ENCODE peak calls at places on chromosomes 12 and 14, in nine cellular contexts. Y is transverse colon; N is SK-N-SH; Q is lower lobe of right lung; V is CD8-positive, alpha-beta T cell; T is IMR-90; I is pancreas; B is lung; U is ascending aorta. C is an unnamed sample.

GRCh38 chr12:69240625-69240984 is 1.2 kb downstream of the CPSF6 start:
- DNase-seq in Y (no peak), N (peak; percentile 25), Q (no peak), V (no peak), T (peak; percentile 11), I (no peak), B (no peak), U (no peak), C (no peak)

GRCh38 chr12:7108042-7108927 is 729 bp downstream of the C1RL start:
- DNase-seq in Y (peak; percentile 88), N (peak; percentile 70), Q (peak; percentile 93), V (peak; percentile 31), T (peak; percentile 70), I (peak; percentile 78), B (peak; percentile 85), U (peak; percentile 45), C (peak; percentile 94)

GRCh38 chr12:108299980-108300696 is 39.0 kb downstream of the CMKLR1 start:
- DNase-seq in Y (no peak), N (no peak), Q (no peak), V (no peak), T (no peak), I (no peak), B (no peak), U (no peak), C (no peak)

GRCh38 chr14:95045255-95045701 is 112.1 kb downstream of the DICER1 start:
- DNase-seq in Y (no peak), N (no peak), Q (no peak), V (no peak), T (no peak), I (no peak), B (no peak), U (no peak), C (no peak)

GRCh38 chr12:71876400-71876799 is 36.8 kb downstream of the TBC1D15 start:
- DNase-seq in Y (no peak), N (no peak), Q (no peak), V (no peak), T (no peak), I (no peak), B (no peak), U (no peak), C (no peak)

GRCh38 chr12:59708059-59708458 is 112.2 kb downstream of the SLC16A7 start:
- DNase-seq in Y (no peak), N (no peak), Q (no peak), V (no peak), T (peak; percentile 77), I (no peak), B (no peak), U (no peak), C (no peak)

GRCh38 chr14:104886690-104887622 is 21.9 kb downstream of the CEP170B start:
- DNase-seq in Y (peak; percentile 7), N (no peak), Q (peak; percentile 46), V (no peak), T (no peak), I (no peak), B (no peak), U (no peak), C (peak; percentile 0)

GRCh38 chr12:4133636-4134433 is 139.7 kb upstream of the CCND2 start:
- DNase-seq in Y (no peak), N (no peak), Q (no peak), V (no peak), T (no peak), I (no peak), B (no peak), U (no peak), C (peak; percentile 34)

GRCh38 chr12:13959131-13959734 is 22.2 kb downstream of the GRIN2B start:
- DNase-seq in Y (peak; percentile 41), N (no peak), Q (no peak), V (no peak), T (no peak), I (no peak), B (no peak), U (no peak), C (no peak)

GRCh38 chr12:6950401-6950801 is 755 bp upstream of the PTPN6 start:
- DNase-seq in Y (no peak), N (peak; percentile 62), Q (peak; percentile 28), V (no peak), T (no peak), I (no peak), B (no peak), U (no peak), C (no peak)

GRCh38 chr14:92794547-92794941 is 439 bp downstream of the GOLGA5 start:
- DNase-seq in Y (peak; percentile 16), N (peak; percentile 54), Q (no peak), V (no peak), T (peak; percentile 18), I (peak; percentile 25), B (peak; percentile 31), U (no peak), C (peak; percentile 23)

GRCh38 chr14:99194136-99194535 is 77.9 kb downstream of the BCL11B start:
- DNase-seq in Y (no peak), N (no peak), Q (no peak), V (no peak), T (no peak), I (no peak), B (no peak), U (no peak), C (no peak)

GRCh38 chr12:123013185-123014095 is 33.0 kb downstream of the ARL6IP4 start:
- DNase-seq in Y (no peak), N (no peak), Q (no peak), V (no peak), T (no peak), I (no peak), B (no peak), U (no peak), C (no peak)

GRCh38 chr12:34603382-34604035 is 581.2 kb downstream of the ALG10 start:
- DNase-seq in Y (no peak), N (peak; percentile 0), Q (no peak), V (no peak), T (no peak), I (no peak), B (no peak), U (no peak), C (peak; percentile 25)

GRCh38 chr12:34604227-34604626 is 581.9 kb downstream of the ALG10 start:
- DNase-seq in Y (no peak), N (peak; percentile 0), Q (peak; percentile 33), V (no peak), T (no peak), I (no peak), B (no peak), U (no peak), C (no peak)

GRCh38 chr12:34600592-34601462 is 578.5 kb downstream of the ALG10 start:
- DNase-seq in Y (no peak), N (peak; percentile 0), Q (peak; percentile 15), V (no peak), T (no peak), I (no peak), B (no peak), U (no peak), C (peak; percentile 32)

GRCh38 chr12:34601689-34602088 is 579.4 kb downstream of the ALG10 start:
- DNase-seq in Y (no peak), N (peak; percentile 0), Q (peak; percentile 9), V (no peak), T (no peak), I (no peak), B (no peak), U (no peak), C (peak; percentile 21)

GRCh38 chr12:34602213-34602940 is 580.1 kb downstream of the ALG10 start:
- DNase-seq in Y (no peak), N (peak; percentile 0), Q (peak; percentile 12), V (no peak), T (no peak), I (no peak), B (peak; percentile 26), U (no peak), C (no peak)
- H3K9me3 ChIP-seq in Y (peaks cover 26% of the 10 kb centered on the region), N (no peaks in the 10 kb centered on the region), Q (peaks cover 42% of the 10 kb centered on the region), V (no peaks in the 10 kb centered on the region), T (peaks cover 68% of the 10 kb centered on the region), I (no peaks in the 10 kb centered on the region), B (peaks cover 100% of the 10 kb centered on the region), U (peaks cover 22% of the 10 kb centered on the region), C (peaks cover 74% of the 10 kb centered on the region)

GRCh38 chr12:10974965-10975364 is 11.7 kb downstream of the TAS2R50 start:
- DNase-seq in Y (no peak), N (no peak), Q (no peak), V (no peak), T (no peak), I (no peak), B (no peak), U (no peak), C (no peak)
- TF ChIP-seq CTCF in Y (no peak), N (no peak), Q (no peak), V (no peak), T (no peak), I (no peak), B (no peak), U (no peak), C (no peak)

GRCh38 chr12:110683888-110684287 is 5.0 kb downstream of the HVCN1 start:
- DNase-seq in Y (no peak), N (peak; percentile 55), Q (no peak), V (no peak), T (no peak), I (no peak), B (no peak), U (no peak), C (no peak)
- H3K4me3 ChIP-seq in Y (no peak overlapping the region), N (no peak overlapping the region), Q (no peak overlapping the region), V (no peak overlapping the region), T (no peak overlapping the region), I (no peak overlapping the region), B (no peak overlapping the region), U (no peak overlapping the region), C (no peak overlapping the region)

GRCh38 chr12:133038310-133038709 is 1.0 kb downstream of the ZNF84 start:
- DNase-seq in Y (no peak), N (no peak), Q (no peak), V (no peak), T (no peak), I (no peak), B (no peak), U (no peak), C (no peak)
- H3K9me3 ChIP-seq in Y (peaks cover 49% of the 10 kb centered on the region), N (peaks cover 54% of the 10 kb centered on the region), Q (peaks cover 70% of the 10 kb centered on the region), V (peaks cover 35% of the 10 kb centered on the region), T (peaks cover 42% of the 10 kb centered on the region), I (no peaks in the 10 kb centered on the region), B (peaks cover 21% of the 10 kb centered on the region), U (peaks cover 76% of the 10 kb centered on the region), C (peaks cover 25% of the 10 kb centered on the region)

DNA sequence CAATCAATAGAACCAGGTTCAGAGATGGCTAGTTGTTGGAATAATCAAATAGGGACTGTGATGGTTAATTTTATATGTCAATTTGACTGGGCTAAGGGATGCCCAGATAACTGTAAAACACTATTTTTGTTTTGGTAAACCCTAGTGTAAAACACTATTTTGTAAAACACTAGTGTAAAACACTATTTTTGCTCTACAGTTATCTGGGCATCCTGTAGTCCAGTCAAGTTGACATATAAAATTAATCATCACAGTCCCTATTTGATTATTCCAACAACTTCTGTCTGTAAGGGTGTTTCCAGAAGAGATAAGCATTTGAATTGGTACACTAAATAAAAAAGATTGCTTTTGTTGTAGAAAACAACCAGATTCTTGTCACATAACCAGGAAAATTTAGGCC is 15.6 kb upstream of the EML5 start:
- DNase-seq in Y (no peak), N (no peak), Q (no peak), V (no peak), T (no peak), I (no peak), B (no peak), U (no peak), C (no peak)
- TF ChIP-seq CTCF in Y (no peak), N (no peak), Q (no peak), V (no peak), T (no peak), I (no peak), B (no peak), U (no peak), C (no peak)